ENCODE peak calls at places on chromosomes 3 and 15, in five cellular contexts. J is colonic mucosa, D is cardiac muscle cell, G is ovary, S is fibroblast of lung. F is an unnamed sample.
A peak's percentile ranks its signal among the peaks of the same experiment; 100 is the strongest.

GRCh38 chr3:20056727-20057611 is 16.7 kb downstream of the KAT2B start:
- DNase-seq in J (no peak), D (peak; percentile 80), G (peak; percentile 33), S (peak; percentile 69), F (peak; percentile 79)

GRCh38 chr3:172040976-172041963 is 1.9 kb downstream of the FNDC3B start:
- DNase-seq in J (peak; percentile 68), D (peak; percentile 73), G (peak; percentile 43), S (peak; percentile 55), F (peak; percentile 77)

GRCh38 chr15:77143191-77143590 is 72.3 kb upstream of the TSPAN3 start:
- DNase-seq in J (no peak), D (no peak), G (no peak), S (no peak), F (no peak)

GRCh38 chr15:81491414-81492101 is 117.5 kb upstream of the TMC3 start:
- DNase-seq in J (no peak), D (no peak), G (no peak), S (no peak), F (peak; percentile 32)

GRCh38 chr3:11195721-11196332 is 41.5 kb downstream of the HRH1 start:
- DNase-seq in J (no peak), D (peak; percentile 70), G (no peak), S (peak; percentile 68), F (peak; percentile 81)

GRCh38 chr3:82378370-82378769 is 616.9 kb upstream of the GBE1 start:
- DNase-seq in J (no peak), D (no peak), G (no peak), S (no peak), F (no peak)

GRCh38 chr3:139394116-139394515 is 4.7 kb upstream of the COPB2 start:
- DNase-seq in J (no peak), D (peak; percentile 24), G (no peak), S (peak; percentile 22), F (peak; percentile 35)

GRCh38 chr15:67953286-67953685 is 100.8 kb upstream of the PIAS1 start:
- DNase-seq in J (no peak), D (no peak), G (no peak), S (no peak), F (no peak)

GRCh38 chr3:171306631-171307030 is 153.6 kb downstream of the TNIK start:
- DNase-seq in J (peak; percentile 44), D (peak; percentile 95), G (peak; percentile 41), S (peak; percentile 98), F (peak; percentile 98)

GRCh38 chr3:47315069-47315647 is 32.4 kb downstream of the KLHL18 start:
- DNase-seq in J (peak; percentile 27), D (peak; percentile 54), G (no peak), S (peak; percentile 13), F (no peak)

DNA sequence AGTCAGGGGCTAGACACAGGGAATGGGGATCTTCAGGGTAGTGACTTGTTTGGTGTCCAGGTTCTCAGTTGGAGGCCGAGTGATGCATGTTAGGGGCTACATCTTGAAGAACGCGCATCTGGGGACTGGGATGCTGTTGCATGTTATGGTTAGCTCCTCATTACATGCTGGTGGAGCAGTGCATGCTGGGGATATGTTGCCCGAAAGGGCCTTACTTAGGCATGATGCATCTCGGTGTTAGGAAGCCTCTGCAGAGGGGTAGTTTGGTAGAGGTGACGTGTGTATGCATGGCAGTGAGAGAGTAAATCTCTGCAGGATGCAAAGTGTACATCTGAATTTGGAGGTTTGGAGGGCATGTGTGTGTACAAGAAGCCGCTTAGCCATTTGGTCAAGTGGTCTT is 2.4 kb downstream of the EIF4G1 start:
- DNase-seq in J (no peak), D (no peak), G (no peak), S (no peak), F (no peak)
- H3K4me3 ChIP-seq in J (no peak overlapping the region), D (no peak overlapping the region), G (no peak overlapping the region), S (peak overlapping the region; percentile 94), F (peak overlapping the region; percentile 89)

GRCh38 chr3:108021533-108021932 is 69.3 kb downstream of the CD47 start:
- DNase-seq in J (no peak), D (no peak), G (no peak), S (no peak), F (no peak)
- TF ChIP-seq CTCF in J (no peak), D (no peak), G (no peak), S (no peak), F (no peak)

GRCh38 chr3:129585949-129586657 is 20.4 kb downstream of the PLXND1 start:
- DNase-seq in J (no peak), D (no peak), G (no peak), S (no peak), F (no peak)

GRCh38 chr3:129581623-129582022 is 24.9 kb downstream of the PLXND1 start:
- DNase-seq in J (no peak), D (no peak), G (no peak), S (no peak), F (no peak)

GRCh38 chr3:129582799-129583198 is 23.7 kb downstream of the PLXND1 start:
- DNase-seq in J (no peak), D (no peak), G (no peak), S (no peak), F (no peak)

GRCh38 chr3:129584631-129585030 is 21.8 kb downstream of the PLXND1 start:
- DNase-seq in J (no peak), D (no peak), G (no peak), S (no peak), F (no peak)

GRCh38 chr3:129583289-129583688 is 23.2 kb downstream of the PLXND1 start:
- DNase-seq in J (no peak), D (no peak), G (no peak), S (no peak), F (no peak)
- H3K4me3 ChIP-seq in J (no peak overlapping the region), D (no peak overlapping the region), G (no peak overlapping the region), S (no peak overlapping the region), F (no peak overlapping the region)

DNA sequence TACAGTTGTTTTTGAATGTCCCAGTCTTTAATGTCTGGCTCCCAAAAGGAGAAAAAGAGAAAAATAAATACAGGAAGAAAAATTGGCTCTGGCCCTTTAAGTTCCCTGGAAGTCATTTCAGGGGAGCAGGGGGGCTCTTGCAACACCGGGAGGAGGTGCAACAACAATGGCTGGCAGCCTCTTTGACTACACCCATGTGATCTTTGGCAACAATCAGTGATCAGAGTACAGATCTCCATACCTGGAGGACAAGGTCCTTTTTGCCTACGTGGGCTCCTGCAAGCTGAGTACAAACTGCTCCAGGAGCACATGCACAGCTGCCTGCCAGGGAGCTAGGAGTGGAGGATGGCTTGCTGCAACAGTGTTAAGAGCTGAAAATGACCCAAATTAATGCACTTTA is 63.9 kb downstream of the GLCE start:
- DNase-seq in J (peak; percentile 79), D (peak; percentile 21), G (no peak), S (no peak), F (peak; percentile 8)
- TF ChIP-seq CTCF in J (no peak), D (no peak), G (no peak), S (no peak), F (no peak)

GRCh38 chr15:79002631-79003030 is 57.8 kb upstream of the CTSH start:
- DNase-seq in J (no peak), D (peak; percentile 8), G (no peak), S (no peak), F (no peak)

GRCh38 chr15:79004336-79004735 is 59.5 kb upstream of the CTSH start:
- DNase-seq in J (no peak), D (peak; percentile 69), G (no peak), S (peak; percentile 33), F (peak; percentile 50)

GRCh38 chr15:79006071-79006470 is 61.2 kb upstream of the CTSH start:
- DNase-seq in J (no peak), D (no peak), G (no peak), S (no peak), F (no peak)

GRCh38 chr15:79003301-79003700 is 58.5 kb upstream of the CTSH start:
- DNase-seq in J (no peak), D (no peak), G (no peak), S (no peak), F (no peak)

GRCh38 chr15:79003896-79004295 is 59.0 kb upstream of the CTSH start:
- DNase-seq in J (no peak), D (no peak), G (no peak), S (no peak), F (no peak)
- H3K4me3 ChIP-seq in J (no peak overlapping the region), D (no peak overlapping the region), G (no peak overlapping the region), S (no peak overlapping the region), F (no peak overlapping the region)

GRCh38 chr3:195250473-195251251 is 20.3 kb downstream of the XXYLT1 start:
- DNase-seq in J (peak; percentile 18), D (peak; percentile 33), G (peak; percentile 37), S (peak; percentile 43), F (peak; percentile 59)
- TF ChIP-seq CTCF in J (no peak), D (no peak), G (peak; percentile 18), S (peak; percentile 66), F (peak; percentile 60)

DNA sequence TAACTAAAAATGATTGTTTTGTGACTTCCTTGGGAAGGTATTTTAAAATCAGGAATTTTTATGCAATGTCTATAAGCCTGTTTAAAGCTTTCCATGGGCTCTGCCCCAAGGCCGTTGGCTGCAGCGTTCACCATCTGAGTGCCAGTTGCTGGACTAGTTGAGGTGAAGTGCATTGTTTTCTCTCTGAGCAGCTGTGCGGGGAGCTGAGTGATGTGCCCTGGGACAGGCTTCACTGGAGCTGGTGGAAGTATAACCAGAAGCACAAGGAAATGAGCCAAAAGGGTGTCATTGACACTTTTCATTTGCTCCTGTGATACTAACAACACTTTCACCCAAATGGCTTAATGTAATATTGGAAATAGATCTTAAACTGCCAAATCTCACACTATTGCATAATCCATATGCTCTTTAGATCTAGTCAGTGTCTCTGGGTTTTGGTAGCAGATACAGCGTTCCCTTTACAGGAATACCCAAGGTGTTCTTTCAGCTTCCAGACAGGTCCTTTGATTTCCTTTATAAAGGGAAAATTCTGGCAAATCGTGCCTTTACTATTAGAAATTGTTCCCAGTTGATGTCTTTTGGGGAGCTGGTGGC is 29.2 kb downstream of the APH1B start:
- DNase-seq in J (no peak), D (no peak), G (no peak), S (no peak), F (no peak)
- H3K4me3 ChIP-seq in J (no peak overlapping the region), D (no peak overlapping the region), G (no peak overlapping the region), S (no peak overlapping the region), F (no peak overlapping the region)

GRCh38 chr3:180989291-180990163 is at the start of gene DNAJC19:
- DNase-seq in J (peak; percentile 97), D (peak; percentile 98), G (peak; percentile 91), S (peak; percentile 98), F (peak; percentile 97)
- TF ChIP-seq CTCF in J (no peak), D (no peak), G (no peak), S (no peak), F (no peak)